ENCODE peak calls at places on chromosomes 7 and 10, in four cellular contexts. B is tibial artery, M is dorsolateral prefrontal cortex, Y is AG04450. L is an unnamed sample.

GRCh38 chr7:112420236-112420945 is 29.9 kb upstream of the IFRD1 start:
- DNase-seq in Y (no peak), M (no peak), B (no peak), L (peak)

GRCh38 chr10:78541528-78542470 is 508.1 kb downstream of the RPS24 start:
- DNase-seq in B (peak), Y (no peak), M (no peak), L (no peak)

GRCh38 chr10:43037440-43037839 is 39.4 kb upstream of the RET start:
- DNase-seq in Y (no peak), B (no peak), M (peak), L (no peak)

GRCh38 chr10:63027533-63027932 is 105.6 kb upstream of the NRBF2 start:
- DNase-seq in M (no peak), B (no peak), Y (no peak), L (no peak)

GRCh38 chr7:30476401-30477145 is 2.0 kb downstream of the NOD1 start:
- DNase-seq in M (no peak), B (no peak), Y (no peak), L (no peak)

GRCh38 chr10:79286318-79286951 is 60.8 kb upstream of the PPIF start:
- DNase-seq in B (no peak), Y (no peak), M (peak), L (peak)

GRCh38 chr10:129258570-129258969 is 208.5 kb upstream of the MGMT start:
- DNase-seq in B (no peak), M (no peak), Y (no peak), L (no peak)

GRCh38 chr10:99694171-99694570 is 34.9 kb downstream of the ENTPD7 start:
- DNase-seq in M (no peak), Y (peak), B (no peak), L (peak)

GRCh38 chr10:101120520-101120883 is 10.6 kb upstream of the TLX1 start:
- DNase-seq in Y (no peak), B (no peak), M (no peak), L (no peak)

GRCh38 chr7:135385209-135385608 is 124.7 kb downstream of the CNOT4 start:
- DNase-seq in M (no peak), Y (no peak), B (no peak), L (peak)

GRCh38 chr7:142807855-142808460 is 37.2 kb downstream of the PRSS2 start:
- DNase-seq in M (no peak), Y (no peak), B (no peak), L (no peak)

GRCh38 chr7:7156663-7157062 is 25.7 kb upstream of the C1GALT1 start:
- DNase-seq in B (no peak), Y (no peak), M (no peak), L (no peak)

GRCh38 chr10:126421745-126422144 is 33.5 kb upstream of the ADAM12 start:
- DNase-seq in B (no peak), M (no peak), Y (peak), L (peak)

GRCh38 chr7:81299272-81299671 is 380.4 kb upstream of the SEMA3C start:
- DNase-seq in Y (peak), B (no peak), M (no peak), L (peak)

GRCh38 chr7:92417913-92418312 is 29.4 kb upstream of the GATAD1 start:
- DNase-seq in B (no peak), Y (no peak), M (no peak), L (no peak)

GRCh38 chr10:99560277-99561126 is 27.8 kb downstream of the NKX2-3 start:
- DNase-seq in B (no peak), M (no peak), Y (no peak), L (peak)

GRCh38 chr10:30371954-30372353 is 22.9 kb upstream of the MTPAP start:
- DNase-seq in B (no peak), Y (no peak), M (no peak), L (no peak)

GRCh38 chr7:2621948-2622640 is 9.7 kb upstream of the TTYH3 start:
- DNase-seq in M (no peak), Y (no peak), B (no peak), L (no peak)

GRCh38 chr7:149670288-149670687 is 103.1 kb downstream of the ZNF467 start:
- DNase-seq in Y (no peak), M (no peak), B (no peak), L (no peak)

GRCh38 chr7:124032369-124033092 is at the start of gene TMEM229A:
- DNase-seq in M (peak), B (no peak), Y (no peak), L (peak)

GRCh38 chr10:48659790-48660189 is 24.9 kb upstream of the WDFY4 start:
- DNase-seq in Y (no peak), M (no peak), B (no peak), L (no peak)

GRCh38 chr10:33066558-33067236 is 108.7 kb upstream of the ITGB1 start:
- DNase-seq in M (no peak), Y (no peak), B (no peak), L (no peak)

GRCh38 chr7:129828989-129829676 is 123.6 kb downstream of the UBE2H start:
- DNase-seq in B (no peak), Y (no peak), M (no peak), L (peak)

GRCh38 chr7:155789001-155789725 is 23.1 kb downstream of the SHH start:
- DNase-seq in Y (no peak), B (no peak), M (no peak), L (peak)

GRCh38 chr10:130500251-130501000 is 364.2 kb downstream of the GLRX3 start:
- DNase-seq in M (no peak), Y (no peak), B (no peak), L (no peak)

GRCh38 chr10:51405580-51406367 is 293.6 kb downstream of the CSTF2T start:
- DNase-seq in M (no peak), Y (no peak), B (no peak), L (no peak)

GRCh38 chr10:31036209-31036608 is 4.5 kb upstream of the ZNF438 start:
- DNase-seq in B (no peak), M (no peak), Y (no peak), L (no peak)

GRCh38 chr10:48343871-48344598 is 37.6 kb downstream of the MAPK8 start:
- DNase-seq in Y (no peak), B (no peak), M (no peak), L (no peak)

GRCh38 chr7:100914879-100915442 is 19.3 kb upstream of the ACHE start:
- DNase-seq in B (no peak), M (no peak), Y (no peak), L (peak)

GRCh38 chr10:88154596-88155250 is 291.3 kb downstream of the PTEN start:
- DNase-seq in M (no peak), B (no peak), Y (peak), L (no peak)

GRCh38 chr10:70000262-70000661 is 52.4 kb upstream of the MACROH2A2 start:
- DNase-seq in Y (no peak), B (no peak), M (no peak), L (no peak)

GRCh38 chr7:14332155-14332554 is 342.7 kb upstream of the ETV1 start:
- DNase-seq in B (no peak), M (no peak), Y (no peak), L (no peak)

GRCh38 chr10:71667374-71667750 is 52.2 kb downstream of the C10orf105 start:
- DNase-seq in B (no peak), M (no peak), Y (no peak), L (no peak)

GRCh38 chr7:88919484-88920131 is 124.1 kb upstream of the TEX47 start:
- DNase-seq in M (no peak), B (no peak), Y (no peak), L (no peak)

GRCh38 chr10:29039659-29040309 is 249.1 kb upstream of the LYZL1 start:
- DNase-seq in M (no peak), Y (peak), B (no peak), L (peak)

GRCh38 chr10:75407716-75408511 is 6.3 kb upstream of the ZNF503 start:
- DNase-seq in M (no peak), Y (no peak), B (peak), L (peak)

GRCh38 chr7:4659551-4660286 is 22.4 kb upstream of the FOXK1 start:
- DNase-seq in Y (no peak), B (no peak), M (no peak), L (no peak)

GRCh38 chr7:117755136-117755535 is 118.1 kb downstream of the CTTNBP2 start:
- DNase-seq in Y (no peak), B (no peak), M (no peak), L (no peak)

GRCh38 chr7:73977626-73978618 is 50.1 kb upstream of the ELN start:
- DNase-seq in Y (no peak), B (peak), M (no peak), L (no peak)

GRCh38 chr7:138074540-138074939 is 1.7 kb upstream of the AKR1D1 start:
- DNase-seq in B (no peak), Y (no peak), M (no peak), L (peak)
- H3K4me3 ChIP-seq in B (no peak), Y (no peak), M (no peak), L (no peak)

GRCh38 chr7:18030758-18031157 is 3.1 kb upstream of the PRPS1L1 start:
- DNase-seq in Y (no peak), B (no peak), M (no peak), L (no peak)
- H3K4me3 ChIP-seq in Y (no peak), B (no peak), M (no peak), L (no peak)

GRCh38 chr10:95339863-95340262 is 49.1 kb upstream of the PDLIM1 start:
- DNase-seq in Y (no peak), B (no peak), M (no peak), L (no peak)
- H3K4me3 ChIP-seq in Y (no peak), B (no peak), M (no peak), L (no peak)

GRCh38 chr7:36289833-36290661 is 99.6 kb upstream of the ANLN start:
- DNase-seq in M (no peak), Y (no peak), B (no peak), L (no peak)

GRCh38 chr7:36295090-36295489 is 94.6 kb upstream of the ANLN start:
- DNase-seq in Y (no peak), B (no peak), M (no peak), L (no peak)

GRCh38 chr7:36288501-36288900 is 101.2 kb upstream of the ANLN start:
- DNase-seq in B (no peak), M (no peak), Y (no peak), L (no peak)

GRCh38 chr7:36287371-36288241 is 102.1 kb upstream of the ANLN start:
- DNase-seq in M (no peak), B (no peak), Y (no peak), L (no peak)

GRCh38 chr7:36291387-36292316 is 98.0 kb upstream of the ANLN start:
- DNase-seq in B (peak), Y (peak), M (peak), L (peak)
- H3K4me3 ChIP-seq in B (peak), Y (peak), M (peak), L (peak)

GRCh38 chr10:10528563-10528910 is 489.1 kb upstream of the CELF2 start:
- DNase-seq in B (no peak), M (no peak), Y (no peak), L (no peak)

GRCh38 chr10:10527861-10528562 is 489.7 kb upstream of the CELF2 start:
- DNase-seq in Y (no peak), M (no peak), B (no peak), L (no peak)

GRCh38 chr10:10530313-10530712 is 487.4 kb upstream of the CELF2 start:
- DNase-seq in M (no peak), Y (no peak), B (no peak), L (no peak)

GRCh38 chr10:10532274-10532673 is 485.4 kb upstream of the CELF2 start:
- DNase-seq in M (no peak), B (no peak), Y (no peak), L (no peak)

DNA sequence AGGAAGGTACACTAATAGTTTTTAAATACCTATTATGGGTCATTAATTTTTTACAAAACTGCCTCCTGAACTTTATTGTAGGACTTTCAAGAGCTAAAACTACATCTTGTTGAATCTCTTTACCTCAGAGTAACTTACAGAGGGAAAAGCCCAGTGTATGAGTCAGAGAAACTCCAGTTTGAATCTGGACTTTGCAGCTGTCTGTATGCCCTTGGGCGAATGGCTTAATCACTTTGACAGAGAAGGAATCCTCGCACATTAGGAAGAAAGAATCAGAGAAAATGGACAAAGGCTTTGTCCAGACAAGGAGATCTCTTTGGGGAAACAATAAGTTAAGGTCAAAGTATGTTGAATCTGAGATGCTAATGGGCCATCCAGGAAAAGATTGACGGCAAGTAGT is 484.3 kb upstream of the CELF2 start:
- DNase-seq in Y (no peak), M (no peak), B (no peak), L (no peak)
- H3K4me3 ChIP-seq in Y (no peak), M (no peak), B (no peak), L (no peak)

DNA sequence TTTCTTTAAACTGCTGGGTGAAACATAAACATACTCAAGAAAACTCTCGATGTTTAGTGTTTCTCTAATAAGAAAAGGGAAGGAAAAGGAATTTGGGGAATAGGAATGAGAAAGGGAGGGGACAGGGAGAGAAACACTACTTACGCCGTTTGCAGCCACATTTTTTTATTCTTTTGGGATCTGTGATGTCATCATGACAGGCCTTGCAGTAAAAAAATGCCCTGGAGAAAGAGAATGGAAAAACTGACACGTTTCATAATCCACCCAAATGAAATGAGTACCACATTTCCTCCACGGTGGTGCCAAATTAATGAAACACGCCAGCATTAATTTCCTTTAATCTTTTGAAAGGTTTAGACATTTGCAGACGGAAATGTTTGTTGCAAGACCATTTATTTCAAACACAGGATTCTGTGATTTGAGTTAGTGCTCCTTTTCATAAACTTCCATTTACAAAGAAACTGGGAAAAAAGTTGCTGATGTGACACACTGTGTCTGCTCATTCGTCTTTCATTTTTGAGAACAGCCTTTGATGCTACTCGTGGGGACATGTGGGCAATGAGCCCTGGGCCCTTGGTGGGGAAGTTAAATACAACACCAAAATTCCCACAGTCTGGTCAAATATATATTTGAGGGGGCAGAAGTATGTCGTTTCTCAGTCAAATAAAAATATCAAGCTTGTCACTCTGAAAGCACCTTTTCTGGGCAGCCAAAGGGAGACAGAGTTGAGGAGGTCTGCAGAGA is 625.6 kb downstream of the KCNMA1 start:
- DNase-seq in M (no peak), B (no peak), Y (no peak), L (no peak)
- H3K4me3 ChIP-seq in M (no peak), B (no peak), Y (no peak), L (no peak)

GRCh38 chr10:103969857-103970627 is 3.1 kb downstream of the SLK start:
- DNase-seq in Y (no peak), M (no peak), B (no peak), L (no peak)
- H3K4me3 ChIP-seq in Y (peak), M (peak), B (peak), L (peak)

GRCh38 chr10:124149143-124149542 is 55.7 kb upstream of the CHST15 start:
- DNase-seq in B (no peak), Y (no peak), M (no peak), L (no peak)

GRCh38 chr10:124150807-124151417 is 57.5 kb upstream of the CHST15 start:
- DNase-seq in Y (no peak), B (peak), M (no peak), L (no peak)

GRCh38 chr10:124150189-124150806 is 56.9 kb upstream of the CHST15 start:
- DNase-seq in Y (no peak), B (peak), M (no peak), L (no peak)

GRCh38 chr10:124151466-124152095 is 58.2 kb upstream of the CHST15 start:
- DNase-seq in M (no peak), B (peak), Y (no peak), L (no peak)

GRCh38 chr10:124149681-124150080 is 56.3 kb upstream of the CHST15 start:
- DNase-seq in B (peak), Y (no peak), M (no peak), L (no peak)
- H3K4me3 ChIP-seq in B (no peak), Y (no peak), M (no peak), L (no peak)